ENCODE peak calls at places on chromosomes 3 and 15, in six cellular contexts. One of them, this sample, is unnamed.

GRCh38 chr15:84842781-84843180 is 25.6 kb downstream of the ALPK3 start:
- DNase-seq in stimulated activated CD4-positive, alpha-beta T cell treated with anti-CD3 and anti-CD28 coated beads, TNF-alpha, amount 100 ng/mL, for 48 hours: no peak
- DNase-seq in fibroblast of lung: no peak
- DNase-seq in MV-4-11: no peak
- DNase-seq in pons: no peak
- DNase-seq in kidney: no peak
- DNase-seq in this sample: no peak

GRCh38 chr3:182980204-182981037 is at the start of gene DCUN1D1:
- DNase-seq in kidney: peak
- DNase-seq in pons: peak
- DNase-seq in fibroblast of lung: peak
- DNase-seq in stimulated activated CD4-positive, alpha-beta T cell treated with anti-CD3 and anti-CD28 coated beads, TNF-alpha, amount 100 ng/mL, for 48 hours: peak
- DNase-seq in MV-4-11: peak
- DNase-seq in this sample: peak

GRCh38 chr15:70376929-70377691 is 279.4 kb upstream of the TLE3 start:
- DNase-seq in pons: peak
- DNase-seq in stimulated activated CD4-positive, alpha-beta T cell treated with anti-CD3 and anti-CD28 coated beads, TNF-alpha, amount 100 ng/mL, for 48 hours: no peak
- DNase-seq in MV-4-11: peak
- DNase-seq in fibroblast of lung: peak
- DNase-seq in kidney: no peak
- DNase-seq in this sample: peak

GRCh38 chr3:4335840-4336579 is 32.8 kb downstream of the SETMAR start:
- DNase-seq in pons: no peak
- DNase-seq in kidney: no peak
- DNase-seq in fibroblast of lung: no peak
- DNase-seq in MV-4-11: no peak
- DNase-seq in stimulated activated CD4-positive, alpha-beta T cell treated with anti-CD3 and anti-CD28 coated beads, TNF-alpha, amount 100 ng/mL, for 48 hours: no peak
- DNase-seq in this sample: no peak

GRCh38 chr3:52527732-52528595 is 5.7 kb downstream of the NT5DC2 start:
- DNase-seq in pons: no peak
- DNase-seq in kidney: peak
- DNase-seq in MV-4-11: no peak
- DNase-seq in fibroblast of lung: no peak
- DNase-seq in stimulated activated CD4-positive, alpha-beta T cell treated with anti-CD3 and anti-CD28 coated beads, TNF-alpha, amount 100 ng/mL, for 48 hours: no peak
- DNase-seq in this sample: no peak

GRCh38 chr3:16427309-16427965 is 86.1 kb downstream of the RFTN1 start:
- DNase-seq in kidney: no peak
- DNase-seq in MV-4-11: peak
- DNase-seq in stimulated activated CD4-positive, alpha-beta T cell treated with anti-CD3 and anti-CD28 coated beads, TNF-alpha, amount 100 ng/mL, for 48 hours: no peak
- DNase-seq in pons: no peak
- DNase-seq in fibroblast of lung: peak
- DNase-seq in this sample: no peak

GRCh38 chr3:37819591-37819990 is 42.1 kb upstream of the CTDSPL start:
- DNase-seq in fibroblast of lung: no peak
- DNase-seq in stimulated activated CD4-positive, alpha-beta T cell treated with anti-CD3 and anti-CD28 coated beads, TNF-alpha, amount 100 ng/mL, for 48 hours: no peak
- DNase-seq in MV-4-11: peak
- DNase-seq in pons: no peak
- DNase-seq in kidney: no peak
- DNase-seq in this sample: no peak

GRCh38 chr3:95036526-95037021 is 973.7 kb downstream of the NSUN3 start:
- DNase-seq in stimulated activated CD4-positive, alpha-beta T cell treated with anti-CD3 and anti-CD28 coated beads, TNF-alpha, amount 100 ng/mL, for 48 hours: no peak
- DNase-seq in pons: no peak
- DNase-seq in fibroblast of lung: no peak
- DNase-seq in kidney: no peak
- DNase-seq in MV-4-11: no peak
- DNase-seq in this sample: no peak

GRCh38 chr15:38707802-38708671 is 143.4 kb upstream of the RASGRP1 start:
- DNase-seq in kidney: no peak
- DNase-seq in fibroblast of lung: peak
- DNase-seq in MV-4-11: peak
- DNase-seq in stimulated activated CD4-positive, alpha-beta T cell treated with anti-CD3 and anti-CD28 coated beads, TNF-alpha, amount 100 ng/mL, for 48 hours: no peak
- DNase-seq in pons: peak
- DNase-seq in this sample: peak

GRCh38 chr15:22902578-22902977 is 64.1 kb downstream of the NIPA2 start:
- DNase-seq in stimulated activated CD4-positive, alpha-beta T cell treated with anti-CD3 and anti-CD28 coated beads, TNF-alpha, amount 100 ng/mL, for 48 hours: no peak
- DNase-seq in MV-4-11: no peak
- DNase-seq in kidney: no peak
- DNase-seq in pons: no peak
- DNase-seq in fibroblast of lung: no peak
- DNase-seq in this sample: no peak

GRCh38 chr15:47705601-47706000 is 11.7 kb upstream of the SEMA6D start:
- DNase-seq in fibroblast of lung: no peak
- DNase-seq in stimulated activated CD4-positive, alpha-beta T cell treated with anti-CD3 and anti-CD28 coated beads, TNF-alpha, amount 100 ng/mL, for 48 hours: no peak
- DNase-seq in kidney: no peak
- DNase-seq in MV-4-11: no peak
- DNase-seq in pons: no peak
- DNase-seq in this sample: no peak

GRCh38 chr15:96171271-96171739 is 159.2 kb upstream of the NR2F2 start:
- DNase-seq in fibroblast of lung: no peak
- DNase-seq in stimulated activated CD4-positive, alpha-beta T cell treated with anti-CD3 and anti-CD28 coated beads, TNF-alpha, amount 100 ng/mL, for 48 hours: no peak
- DNase-seq in kidney: no peak
- DNase-seq in MV-4-11: no peak
- DNase-seq in pons: no peak
- DNase-seq in this sample: no peak

GRCh38 chr3:50516048-50516871 is 12.8 kb upstream of the CACNA2D2 start:
- DNase-seq in stimulated activated CD4-positive, alpha-beta T cell treated with anti-CD3 and anti-CD28 coated beads, TNF-alpha, amount 100 ng/mL, for 48 hours: no peak
- DNase-seq in pons: no peak
- DNase-seq in kidney: peak
- DNase-seq in fibroblast of lung: peak
- DNase-seq in MV-4-11: no peak
- DNase-seq in this sample: no peak

GRCh38 chr15:31221936-31222515 is 104.6 kb upstream of the KLF13 start:
- DNase-seq in pons: no peak
- DNase-seq in kidney: no peak
- DNase-seq in MV-4-11: no peak
- DNase-seq in stimulated activated CD4-positive, alpha-beta T cell treated with anti-CD3 and anti-CD28 coated beads, TNF-alpha, amount 100 ng/mL, for 48 hours: no peak
- DNase-seq in fibroblast of lung: no peak
- DNase-seq in this sample: no peak

GRCh38 chr3:160720123-160720746 is 35.8 kb upstream of the PPM1L start:
- DNase-seq in stimulated activated CD4-positive, alpha-beta T cell treated with anti-CD3 and anti-CD28 coated beads, TNF-alpha, amount 100 ng/mL, for 48 hours: no peak
- DNase-seq in pons: no peak
- DNase-seq in fibroblast of lung: no peak
- DNase-seq in kidney: no peak
- DNase-seq in MV-4-11: no peak
- DNase-seq in this sample: no peak

GRCh38 chr3:49826016-49826415 is 12.3 kb upstream of the UBA7 start:
- DNase-seq in pons: peak
- DNase-seq in stimulated activated CD4-positive, alpha-beta T cell treated with anti-CD3 and anti-CD28 coated beads, TNF-alpha, amount 100 ng/mL, for 48 hours: no peak
- DNase-seq in kidney: no peak
- DNase-seq in MV-4-11: no peak
- DNase-seq in fibroblast of lung: no peak
- DNase-seq in this sample: no peak

GRCh38 chr3:41265011-41265545 is 65.8 kb downstream of the CTNNB1 start:
- DNase-seq in pons: no peak
- DNase-seq in stimulated activated CD4-positive, alpha-beta T cell treated with anti-CD3 and anti-CD28 coated beads, TNF-alpha, amount 100 ng/mL, for 48 hours: no peak
- DNase-seq in fibroblast of lung: peak
- DNase-seq in kidney: no peak
- DNase-seq in MV-4-11: no peak
- DNase-seq in this sample: peak

GRCh38 chr3:42179110-42179725 is 86.8 kb downstream of the CCK start:
- DNase-seq in fibroblast of lung: peak
- DNase-seq in MV-4-11: no peak
- DNase-seq in pons: peak
- DNase-seq in kidney: no peak
- DNase-seq in stimulated activated CD4-positive, alpha-beta T cell treated with anti-CD3 and anti-CD28 coated beads, TNF-alpha, amount 100 ng/mL, for 48 hours: no peak
- DNase-seq in this sample: peak

GRCh38 chr15:51368751-51369450 is 27.4 kb downstream of the GLDN start:
- DNase-seq in stimulated activated CD4-positive, alpha-beta T cell treated with anti-CD3 and anti-CD28 coated beads, TNF-alpha, amount 100 ng/mL, for 48 hours: no peak
- DNase-seq in MV-4-11: no peak
- DNase-seq in pons: no peak
- DNase-seq in kidney: no peak
- DNase-seq in fibroblast of lung: peak
- DNase-seq in this sample: peak

GRCh38 chr15:99106417-99107220 is 1.7 kb downstream of the SYNM start:
- DNase-seq in kidney: peak
- DNase-seq in stimulated activated CD4-positive, alpha-beta T cell treated with anti-CD3 and anti-CD28 coated beads, TNF-alpha, amount 100 ng/mL, for 48 hours: no peak
- DNase-seq in fibroblast of lung: peak
- DNase-seq in MV-4-11: no peak
- DNase-seq in pons: no peak
- DNase-seq in this sample: no peak

GRCh38 chr15:74275957-74276356 is 39.8 kb downstream of the CCDC33 start:
- DNase-seq in fibroblast of lung: no peak
- DNase-seq in kidney: no peak
- DNase-seq in MV-4-11: peak
- DNase-seq in pons: no peak
- DNase-seq in stimulated activated CD4-positive, alpha-beta T cell treated with anti-CD3 and anti-CD28 coated beads, TNF-alpha, amount 100 ng/mL, for 48 hours: no peak
- DNase-seq in this sample: no peak

GRCh38 chr15:82231233-82231632 is 31.3 kb downstream of the EFL1 start:
- DNase-seq in kidney: no peak
- DNase-seq in stimulated activated CD4-positive, alpha-beta T cell treated with anti-CD3 and anti-CD28 coated beads, TNF-alpha, amount 100 ng/mL, for 48 hours: no peak
- DNase-seq in pons: no peak
- DNase-seq in fibroblast of lung: no peak
- DNase-seq in MV-4-11: no peak
- DNase-seq in this sample: no peak

GRCh38 chr3:40237892-40238571 is 71.5 kb upstream of the EIF1B start:
- DNase-seq in kidney: no peak
- DNase-seq in pons: peak
- DNase-seq in MV-4-11: no peak
- DNase-seq in fibroblast of lung: no peak
- DNase-seq in stimulated activated CD4-positive, alpha-beta T cell treated with anti-CD3 and anti-CD28 coated beads, TNF-alpha, amount 100 ng/mL, for 48 hours: no peak
- DNase-seq in this sample: no peak

GRCh38 chr3:29186982-29187718 is 93.7 kb upstream of the RBMS3 start:
- DNase-seq in kidney: no peak
- DNase-seq in fibroblast of lung: peak
- DNase-seq in MV-4-11: no peak
- DNase-seq in pons: no peak
- DNase-seq in stimulated activated CD4-positive, alpha-beta T cell treated with anti-CD3 and anti-CD28 coated beads, TNF-alpha, amount 100 ng/mL, for 48 hours: no peak
- DNase-seq in this sample: peak

GRCh38 chr3:27216955-27217552 is 152.1 kb downstream of the NEK10 start:
- DNase-seq in kidney: no peak
- DNase-seq in MV-4-11: no peak
- DNase-seq in pons: no peak
- DNase-seq in fibroblast of lung: peak
- DNase-seq in stimulated activated CD4-positive, alpha-beta T cell treated with anti-CD3 and anti-CD28 coated beads, TNF-alpha, amount 100 ng/mL, for 48 hours: no peak
- DNase-seq in this sample: peak

GRCh38 chr3:114259566-114259965 is 22.2 kb upstream of the ZNF80 start:
- DNase-seq in stimulated activated CD4-positive, alpha-beta T cell treated with anti-CD3 and anti-CD28 coated beads, TNF-alpha, amount 100 ng/mL, for 48 hours: no peak
- DNase-seq in MV-4-11: no peak
- DNase-seq in kidney: no peak
- DNase-seq in pons: no peak
- DNase-seq in fibroblast of lung: no peak
- DNase-seq in this sample: no peak

GRCh38 chr3:278300-279064 is 81.9 kb downstream of the CHL1 start:
- DNase-seq in fibroblast of lung: no peak
- DNase-seq in MV-4-11: no peak
- DNase-seq in kidney: no peak
- DNase-seq in stimulated activated CD4-positive, alpha-beta T cell treated with anti-CD3 and anti-CD28 coated beads, TNF-alpha, amount 100 ng/mL, for 48 hours: no peak
- DNase-seq in pons: no peak
- DNase-seq in this sample: no peak

GRCh38 chr3:45311327-45311726 is 77.0 kb upstream of the LARS2 start:
- DNase-seq in pons: no peak
- DNase-seq in fibroblast of lung: no peak
- DNase-seq in stimulated activated CD4-positive, alpha-beta T cell treated with anti-CD3 and anti-CD28 coated beads, TNF-alpha, amount 100 ng/mL, for 48 hours: no peak
- DNase-seq in kidney: no peak
- DNase-seq in MV-4-11: no peak
- DNase-seq in this sample: no peak

GRCh38 chr15:38740206-38740605 is 175.6 kb upstream of the RASGRP1 start:
- DNase-seq in MV-4-11: no peak
- DNase-seq in kidney: no peak
- DNase-seq in stimulated activated CD4-positive, alpha-beta T cell treated with anti-CD3 and anti-CD28 coated beads, TNF-alpha, amount 100 ng/mL, for 48 hours: no peak
- DNase-seq in pons: no peak
- DNase-seq in fibroblast of lung: no peak
- DNase-seq in this sample: peak

GRCh38 chr15:66842710-66843441 is 140.8 kb downstream of the SMAD6 start:
- DNase-seq in MV-4-11: peak
- DNase-seq in pons: peak
- DNase-seq in fibroblast of lung: peak
- DNase-seq in kidney: peak
- DNase-seq in stimulated activated CD4-positive, alpha-beta T cell treated with anti-CD3 and anti-CD28 coated beads, TNF-alpha, amount 100 ng/mL, for 48 hours: no peak
- DNase-seq in this sample: peak

GRCh38 chr3:158672293-158673176 is at the start of gene LXN:
- DNase-seq in pons: peak
- DNase-seq in kidney: peak
- DNase-seq in stimulated activated CD4-positive, alpha-beta T cell treated with anti-CD3 and anti-CD28 coated beads, TNF-alpha, amount 100 ng/mL, for 48 hours: peak
- DNase-seq in MV-4-11: peak
- DNase-seq in fibroblast of lung: peak
- DNase-seq in this sample: no peak

GRCh38 chr15:53506370-53506769 is 253.1 kb downstream of the WDR72 start:
- DNase-seq in MV-4-11: no peak
- DNase-seq in pons: no peak
- DNase-seq in kidney: no peak
- DNase-seq in stimulated activated CD4-positive, alpha-beta T cell treated with anti-CD3 and anti-CD28 coated beads, TNF-alpha, amount 100 ng/mL, for 48 hours: no peak
- DNase-seq in fibroblast of lung: no peak
- DNase-seq in this sample: no peak

GRCh38 chr3:186254676-186255665 is 107.1 kb downstream of the DGKG start:
- DNase-seq in fibroblast of lung: no peak
- DNase-seq in MV-4-11: peak
- DNase-seq in pons: peak
- DNase-seq in kidney: no peak
- DNase-seq in stimulated activated CD4-positive, alpha-beta T cell treated with anti-CD3 and anti-CD28 coated beads, TNF-alpha, amount 100 ng/mL, for 48 hours: peak
- DNase-seq in this sample: no peak

GRCh38 chr3:40829876-40830275 is 305.1 kb downstream of the ZNF621 start:
- DNase-seq in pons: no peak
- DNase-seq in kidney: no peak
- DNase-seq in stimulated activated CD4-positive, alpha-beta T cell treated with anti-CD3 and anti-CD28 coated beads, TNF-alpha, amount 100 ng/mL, for 48 hours: no peak
- DNase-seq in fibroblast of lung: no peak
- DNase-seq in MV-4-11: no peak
- DNase-seq in this sample: no peak

GRCh38 chr3:44954962-44955361 is 21.0 kb downstream of the ZDHHC3 start:
- DNase-seq in MV-4-11: peak
- DNase-seq in pons: peak
- DNase-seq in kidney: no peak
- DNase-seq in fibroblast of lung: peak
- DNase-seq in stimulated activated CD4-positive, alpha-beta T cell treated with anti-CD3 and anti-CD28 coated beads, TNF-alpha, amount 100 ng/mL, for 48 hours: no peak
- DNase-seq in this sample: no peak

GRCh38 chr3:58336135-58336882 is 3.6 kb downstream of the PXK start:
- DNase-seq in stimulated activated CD4-positive, alpha-beta T cell treated with anti-CD3 and anti-CD28 coated beads, TNF-alpha, amount 100 ng/mL, for 48 hours: no peak
- DNase-seq in MV-4-11: no peak
- DNase-seq in pons: no peak
- DNase-seq in fibroblast of lung: peak
- DNase-seq in kidney: no peak
- DNase-seq in this sample: peak

GRCh38 chr15:69321041-69321554 is 22.4 kb downstream of the PAQR5 start:
- DNase-seq in MV-4-11: peak
- DNase-seq in stimulated activated CD4-positive, alpha-beta T cell treated with anti-CD3 and anti-CD28 coated beads, TNF-alpha, amount 100 ng/mL, for 48 hours: no peak
- DNase-seq in kidney: no peak
- DNase-seq in fibroblast of lung: peak
- DNase-seq in pons: no peak
- DNase-seq in this sample: no peak

GRCh38 chr15:100241572-100242479 is 99.9 kb downstream of the ADAMTS17 start:
- DNase-seq in kidney: no peak
- DNase-seq in pons: peak
- DNase-seq in MV-4-11: peak
- DNase-seq in stimulated activated CD4-positive, alpha-beta T cell treated with anti-CD3 and anti-CD28 coated beads, TNF-alpha, amount 100 ng/mL, for 48 hours: no peak
- DNase-seq in fibroblast of lung: peak
- DNase-seq in this sample: no peak

GRCh38 chr15:67556964-67557570 is 14.6 kb downstream of the MAP2K5 start:
- DNase-seq in kidney: no peak
- DNase-seq in MV-4-11: no peak
- DNase-seq in pons: no peak
- DNase-seq in fibroblast of lung: no peak
- DNase-seq in stimulated activated CD4-positive, alpha-beta T cell treated with anti-CD3 and anti-CD28 coated beads, TNF-alpha, amount 100 ng/mL, for 48 hours: no peak
- DNase-seq in this sample: no peak

This sample was measured in SJSA1.